ENCODE peak calls at places on chromosomes 2 and 18, in five cellular contexts. J is neural progenitor cell, P is SK-N-SH, D is PC-3, M is DND-41. V is an unnamed sample. For H3K4me1 and H4K20me1, the result is how much of the 10 kb centered on the place peaks cover.

GRCh38 chr18:48901145-48902022 is 49.4 kb downstream of the SMAD7 start:
- DNase-seq in D (no peak), M (no peak), J (no peak), P (no peak), V (no peak)

GRCh38 chr2:174753038-174753633 is 11.1 kb downstream of the CHRNA1 start:
- DNase-seq in P (no peak), D (peak), M (no peak), J (no peak), V (no peak)

GRCh38 chr2:161250864-161251436 is 57.3 kb upstream of the PSMD14 start:
- DNase-seq in P (peak), D (peak), M (peak), J (peak), V (peak)

GRCh38 chr2:188399159-188399558 is 107.5 kb downstream of the GULP1 start:
- DNase-seq in J (peak), D (no peak), M (no peak), P (no peak), V (no peak)

GRCh38 chr18:41315134-41315533 is 639.9 kb upstream of the PIK3C3 start:
- DNase-seq in P (no peak), D (no peak), J (no peak), M (no peak), V (no peak)

GRCh38 chr2:149038442-149039212 is at the start of gene LYPD6B:
- DNase-seq in D (peak), P (peak), J (peak), M (no peak), V (peak)

GRCh38 chr2:153622285-153622684 is 143.7 kb upstream of the RPRM start:
- DNase-seq in M (no peak), D (peak), P (no peak), J (peak), V (peak)

GRCh38 chr18:23810396-23810795 is 121.1 kb downstream of the LAMA3 start:
- DNase-seq in P (no peak), M (peak), D (no peak), J (no peak), V (no peak)

GRCh38 chr2:32135409-32135808 is 30.3 kb upstream of the SLC30A6 start:
- DNase-seq in P (peak), J (no peak), D (peak), M (no peak), V (peak)

GRCh38 chr18:23856466-23857175 is 157.9 kb upstream of the TTC39C start:
- DNase-seq in M (no peak), D (peak), J (no peak), P (no peak), V (no peak)

GRCh38 chr2:231672617-231673347 is 35.5 kb upstream of the PTMA start:
- DNase-seq in D (no peak), J (peak), P (no peak), M (peak), V (peak)

GRCh38 chr18:12335503-12335902 is 27.5 kb downstream of the TUBB6 start:
- DNase-seq in D (no peak), J (no peak), P (no peak), M (no peak), V (no peak)

GRCh38 chr18:12338382-12338781 is 30.3 kb downstream of the TUBB6 start:
- DNase-seq in P (no peak), D (no peak), M (no peak), J (no peak), V (no peak)

GRCh38 chr18:12334280-12335262 is 26.5 kb downstream of the TUBB6 start:
- DNase-seq in J (peak), M (no peak), D (no peak), P (no peak), V (no peak)

GRCh38 chr18:12336887-12337286 is 28.8 kb downstream of the TUBB6 start:
- DNase-seq in D (peak), P (no peak), J (no peak), M (no peak), V (peak)

GRCh38 chr18:12336251-12336650 is 28.2 kb downstream of the TUBB6 start:
- DNase-seq in D (peak), P (no peak), M (no peak), J (peak), V (no peak)
- H3K4me1 ChIP-seq in D (under half), P (under half), M (under half), J (under half), V (under half)

GRCh38 chr2:99473496-99474083 is 16.2 kb downstream of the REV1 start:
- DNase-seq in D (no peak), J (no peak), M (no peak), P (no peak), V (no peak)

GRCh38 chr2:99480390-99480789 is 9.4 kb downstream of the REV1 start:
- DNase-seq in J (no peak), D (peak), P (no peak), M (no peak), V (peak)

GRCh38 chr2:99476629-99477028 is 13.2 kb downstream of the REV1 start:
- DNase-seq in M (no peak), P (no peak), J (no peak), D (no peak), V (no peak)

GRCh38 chr2:99478632-99479031 is 11.2 kb downstream of the REV1 start:
- DNase-seq in D (no peak), M (no peak), P (no peak), J (no peak), V (no peak)

DNA sequence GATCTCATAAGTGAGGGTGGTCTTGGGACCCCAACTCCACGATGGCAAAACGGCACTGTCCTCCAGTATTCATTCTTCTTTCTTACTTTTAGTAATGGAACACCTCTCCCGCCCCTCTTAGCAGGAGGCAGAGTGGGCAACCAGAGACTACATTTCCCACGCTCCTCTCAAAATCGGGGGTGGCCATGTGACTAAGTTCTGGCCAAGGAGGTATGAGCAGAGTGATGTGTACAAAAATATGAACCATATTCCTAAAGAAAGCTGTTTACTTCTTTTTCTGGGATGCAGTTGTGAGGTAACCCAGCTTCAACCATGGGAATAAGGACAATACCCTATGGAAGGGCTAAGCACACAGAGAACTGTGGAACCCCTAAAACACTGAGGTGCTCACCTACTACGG is 12.8 kb downstream of the REV1 start:
- DNase-seq in D (no peak), P (no peak), M (no peak), J (no peak), V (no peak)
- H4K20me1 ChIP-seq in D (under half), P (half or more), M (half or more), J (half or more), V (half or more)

DNA sequence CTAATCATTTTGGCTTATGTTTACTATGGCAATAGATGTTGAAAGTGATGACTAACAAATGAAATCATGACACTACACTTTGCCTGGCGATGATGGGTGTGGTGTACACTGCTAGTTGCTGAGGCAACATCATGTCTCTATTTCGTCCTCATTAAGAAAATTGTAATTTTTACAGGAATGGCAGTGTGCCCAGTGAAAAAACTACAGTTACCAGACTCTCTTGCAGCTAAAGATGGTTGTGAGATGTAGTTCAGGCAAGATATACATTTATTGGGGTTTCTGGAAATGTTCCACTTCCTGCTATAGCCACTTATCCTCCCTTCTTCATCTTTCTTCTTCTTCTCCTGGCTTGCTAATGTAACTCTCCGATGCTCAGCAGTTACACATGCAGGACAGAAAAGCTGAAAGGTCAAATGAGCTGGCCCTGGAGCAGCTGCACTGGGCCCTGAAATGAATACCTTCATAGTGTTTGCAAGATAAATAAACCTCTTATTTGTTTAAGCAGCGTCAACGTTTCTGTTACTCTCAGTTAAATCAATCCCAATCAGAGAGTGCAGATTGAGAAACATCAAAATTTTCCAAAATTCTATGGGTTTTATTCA is 46.0 kb downstream of the SOCS6 start:
- DNase-seq in M (no peak), P (no peak), J (no peak), D (peak), V (no peak)
- H3K4me3 ChIP-seq in M (no peak), P (no peak), J (no peak), D (no peak), V (no peak)

DNA sequence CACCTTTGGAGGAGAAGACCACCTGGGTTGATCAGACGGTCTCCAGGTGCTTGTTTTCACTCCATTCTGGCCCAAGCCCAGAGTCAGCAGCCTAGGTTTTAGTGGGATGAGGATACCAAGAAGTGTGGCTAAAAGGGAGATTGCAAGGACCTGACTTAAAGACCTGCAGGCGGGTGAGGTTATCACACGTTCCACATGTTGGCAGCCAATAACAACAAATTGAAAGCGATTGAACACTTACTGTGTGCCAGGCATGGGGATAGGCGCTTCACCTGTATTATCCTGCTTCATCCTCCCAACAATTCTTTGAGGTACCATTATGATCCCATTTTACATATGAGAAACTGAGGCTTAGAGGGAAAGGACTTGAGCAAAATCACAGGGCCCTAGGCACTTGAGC is 5.0 kb downstream of the ARL4C start:
- DNase-seq in M (no peak), P (no peak), D (no peak), J (no peak), V (no peak)
- H3K4me1 ChIP-seq in M (half or more), P (under half), D (under half), J (under half), V (under half)

DNA sequence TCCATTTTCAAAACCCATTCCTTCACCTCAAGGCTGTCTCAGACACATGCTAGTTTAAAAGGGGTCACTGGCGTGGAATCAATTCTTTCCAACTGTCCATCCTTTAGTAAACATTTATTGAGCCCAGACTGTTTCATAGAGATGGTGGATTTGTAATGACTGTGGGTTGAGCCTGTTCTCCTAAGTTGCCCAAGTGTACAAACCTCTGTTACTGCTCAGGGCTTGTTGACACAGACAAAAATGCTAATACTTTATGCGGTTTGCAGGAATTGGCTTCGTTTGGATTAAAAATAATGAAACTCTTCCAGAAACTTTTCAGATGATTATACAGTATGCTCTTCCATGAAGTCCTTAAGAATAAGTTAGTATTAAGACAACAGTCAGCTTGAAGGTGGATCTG is 83.6 kb upstream of the MGAT5 start:
- DNase-seq in P (no peak), M (no peak), D (no peak), J (no peak), V (no peak)
- H4K20me1 ChIP-seq in P (under half), M (half or more), D (under half), J (under half), V (under half)

DNA sequence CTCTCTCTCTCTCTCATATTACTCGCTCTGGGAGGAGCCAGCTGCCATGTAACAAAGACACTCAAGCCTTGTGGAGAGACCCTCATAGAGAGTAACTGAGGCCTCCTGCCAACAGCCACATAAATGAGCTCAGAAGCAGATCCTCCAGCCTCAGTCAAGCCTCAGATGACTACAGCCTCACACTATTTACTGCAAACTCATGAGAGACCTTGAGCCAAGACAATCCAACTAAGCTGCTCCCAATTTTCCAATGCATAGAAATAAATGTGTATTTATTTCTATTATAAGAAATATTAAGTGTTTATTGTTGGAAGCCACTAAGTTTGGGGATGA is 173.1 kb upstream of the CHAC2 start:
- DNase-seq in D (no peak), M (no peak), P (no peak), J (no peak), V (no peak)
- H3K4me3 ChIP-seq in D (peak), M (no peak), P (no peak), J (no peak), V (no peak)

V was measured in hepatocyte.